ENCODE peak calls at places on chromosomes 2 and 18, in ten cellular contexts. H is CD4-positive, alpha-beta memory T cell; I is esophagus squamous epithelium; W is bronchial epithelial cell; P is dorsolateral prefrontal cortex; C is thoracic aorta; B is CD8-positive, alpha-beta T cell; S is gastrocnemius medialis; U is effector memory CD4-positive, alpha-beta T cell; N is testis. F is an unnamed sample. For H3K27me3, the result is how much of the 10 kb centered on the place peaks cover.

GRCh38 chr18:80197490-80197889 is 49.8 kb downstream of the PARD6G start:
- DNase-seq in H (no peak), I (no peak), W (no peak), P (no peak), C (no peak), B (no peak), S (no peak), U (no peak), N (no peak), F (no peak)

GRCh38 chr2:1455466-1455865 is 42.2 kb downstream of the TPO start:
- DNase-seq in H (no peak), I (no peak), W (peak), P (no peak), C (no peak), B (no peak), S (no peak), U (no peak), N (peak), F (no peak)

GRCh38 chr2:692767-693166 is 15.6 kb upstream of the TMEM18 start:
- DNase-seq in H (no peak), I (no peak), W (no peak), P (no peak), C (no peak), B (no peak), S (no peak), U (no peak), N (peak), F (no peak)

GRCh38 chr2:237210297-237210696 is 124.6 kb downstream of the COPS8 start:
- DNase-seq in H (no peak), I (no peak), W (no peak), P (no peak), C (no peak), B (no peak), S (no peak), U (no peak), N (no peak), F (no peak)

GRCh38 chr2:30871980-30872789 is 64.9 kb upstream of the CAPN13 start:
- DNase-seq in H (no peak), I (no peak), W (peak), P (no peak), C (no peak), B (no peak), S (no peak), U (no peak), N (no peak), F (no peak)

GRCh38 chr2:20682166-20682565 is 15.2 kb downstream of the GDF7 start:
- DNase-seq in H (no peak), I (no peak), W (no peak), P (no peak), C (no peak), B (no peak), S (no peak), U (no peak), N (no peak), F (peak)

GRCh38 chr18:57649536-57650495 is 28.2 kb upstream of the NARS1 start:
- DNase-seq in H (no peak), I (no peak), W (peak), P (no peak), C (no peak), B (no peak), S (no peak), U (no peak), N (no peak), F (no peak)

GRCh38 chr2:239947361-239948045 is 77.6 kb downstream of the NDUFA10 start:
- DNase-seq in H (no peak), I (no peak), W (no peak), P (peak), C (no peak), B (no peak), S (peak), U (no peak), N (no peak), F (peak)

GRCh38 chr2:230713331-230714121 is 884 bp downstream of the CAB39 start:
- DNase-seq in H (peak), I (no peak), W (no peak), P (no peak), C (no peak), B (peak), S (peak), U (peak), N (peak), F (peak)

GRCh38 chr2:56444339-56444738 is 260.5 kb downstream of the CCDC85A start:
- DNase-seq in H (no peak), I (no peak), W (no peak), P (no peak), C (no peak), B (no peak), S (no peak), U (no peak), N (no peak), F (no peak)

GRCh38 chr2:239918749-239919148 is 106.4 kb downstream of the NDUFA10 start:
- DNase-seq in H (no peak), I (no peak), W (no peak), P (no peak), C (no peak), B (peak), S (no peak), U (no peak), N (peak), F (peak)

GRCh38 chr2:54053830-54054229 is 61.6 kb upstream of the ACYP2 start:
- DNase-seq in H (no peak), I (no peak), W (no peak), P (no peak), C (no peak), B (no peak), S (no peak), U (no peak), N (no peak), F (no peak)

GRCh38 chr2:235698028-235698427 is 204.2 kb downstream of the AGAP1 start:
- DNase-seq in H (no peak), I (no peak), W (no peak), P (no peak), C (no peak), B (no peak), S (no peak), U (no peak), N (no peak), F (no peak)

GRCh38 chr18:24837065-24837464 is 376.6 kb downstream of the HRH4 start:
- DNase-seq in H (no peak), I (no peak), W (peak), P (no peak), C (no peak), B (no peak), S (no peak), U (no peak), N (no peak), F (no peak)

GRCh38 chr18:57002627-57003026 is 144.3 kb upstream of the BOD1L2 start:
- DNase-seq in H (no peak), I (no peak), W (no peak), P (no peak), C (no peak), B (no peak), S (no peak), U (no peak), N (no peak), F (no peak)

GRCh38 chr2:137507237-137507636 is 457.0 kb upstream of the HNMT start:
- DNase-seq in H (no peak), I (no peak), W (no peak), P (no peak), C (no peak), B (no peak), S (no peak), U (no peak), N (no peak), F (no peak)
- H3K27me3 ChIP-seq in H (under half), I (under half), W (under half), P (under half), C (under half), B (under half), S (under half), U (under half), N (under half), F (under half)

GRCh38 chr2:45162711-45163110 is 153.5 kb upstream of the SIX2 start:
- DNase-seq in H (no peak), I (no peak), W (no peak), P (no peak), C (no peak), B (no peak), S (no peak), U (no peak), N (no peak), F (no peak)
- H3K27me3 ChIP-seq in H (under half), I (under half), W (under half), P (half or more), C (under half), B (under half), S (under half), U (under half), N (under half), F (under half)

DNA sequence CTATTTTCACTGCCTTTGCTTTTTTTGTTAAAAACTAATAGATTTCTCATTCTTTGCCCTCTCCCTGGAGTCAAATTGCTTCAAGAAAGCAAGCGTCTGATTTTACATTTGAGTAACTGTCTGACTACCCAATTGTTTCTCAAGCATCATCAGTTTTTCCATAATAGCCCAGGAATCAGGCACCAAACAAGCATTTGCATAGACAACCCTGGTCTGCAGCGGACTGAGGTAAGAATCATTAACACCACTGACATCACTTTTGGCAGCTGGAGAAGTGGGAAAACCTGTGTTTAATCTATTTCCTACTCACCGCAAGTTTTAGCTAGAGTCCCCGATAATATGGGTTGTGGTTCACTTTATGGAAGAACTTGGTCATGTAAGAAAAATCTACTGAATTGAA is 55.7 kb downstream of the IRS1 start:
- DNase-seq in H (no peak), I (no peak), W (no peak), P (no peak), C (no peak), B (no peak), S (no peak), U (no peak), N (no peak), F (no peak)
- H3K27me3 ChIP-seq in H (under half), I (under half), W (under half), P (under half), C (under half), B (under half), S (under half), U (under half), N (under half), F (under half)

GRCh38 chr18:71304856-71305255 is 1016.0 kb downstream of the SOCS6 start:
- DNase-seq in H (no peak), I (no peak), W (no peak), P (no peak), C (no peak), B (no peak), S (no peak), U (no peak), N (no peak), F (peak)
- H3K27me3 ChIP-seq in H (under half), I (under half), W (under half), P (under half), C (under half), B (under half), S (under half), U (under half), N (under half), F (under half)

F was measured in H9.